ENCODE peak calls at places on chromosomes 7 and 10, in six cellular contexts. One of them, this sample, is unnamed.

GRCh38 chr7:133310232-133310852 is 57.5 kb downstream of the EXOC4 start:
- DNase-seq in lower lobe of right lung: no peak
- DNase-seq in PC-3: no peak
- DNase-seq in A549: no peak
- DNase-seq in pancreas: peak
- DNase-seq in kidney epithelial cell: no peak
- DNase-seq in this sample: no peak

GRCh38 chr10:61882621-61883375 is 18.7 kb upstream of the ARID5B start:
- DNase-seq in PC-3: peak
- DNase-seq in pancreas: no peak
- DNase-seq in A549: no peak
- DNase-seq in kidney epithelial cell: no peak
- DNase-seq in lower lobe of right lung: no peak
- DNase-seq in this sample: no peak

GRCh38 chr10:101694056-101694673 is 805 bp downstream of the FBXW4 start:
- DNase-seq in PC-3: peak
- DNase-seq in kidney epithelial cell: no peak
- DNase-seq in A549: peak
- DNase-seq in pancreas: peak
- DNase-seq in lower lobe of right lung: peak
- DNase-seq in this sample: peak

GRCh38 chr7:129664029-129665012 is 52.8 kb downstream of the NRF1 start:
- DNase-seq in lower lobe of right lung: no peak
- DNase-seq in pancreas: no peak
- DNase-seq in PC-3: peak
- DNase-seq in A549: peak
- DNase-seq in kidney epithelial cell: peak
- DNase-seq in this sample: peak

GRCh38 chr10:96410296-96410695 is 51.5 kb upstream of the OPALIN start:
- DNase-seq in kidney epithelial cell: no peak
- DNase-seq in PC-3: no peak
- DNase-seq in pancreas: no peak
- DNase-seq in lower lobe of right lung: no peak
- DNase-seq in A549: no peak
- DNase-seq in this sample: no peak

GRCh38 chr7:106462365-106462859 is 177.6 kb upstream of the NAMPT start:
- DNase-seq in kidney epithelial cell: no peak
- DNase-seq in pancreas: no peak
- DNase-seq in A549: no peak
- DNase-seq in PC-3: peak
- DNase-seq in lower lobe of right lung: no peak
- DNase-seq in this sample: no peak

GRCh38 chr10:61302124-61302523 is 151.1 kb downstream of the TMEM26 start:
- DNase-seq in pancreas: no peak
- DNase-seq in PC-3: no peak
- DNase-seq in kidney epithelial cell: no peak
- DNase-seq in lower lobe of right lung: no peak
- DNase-seq in A549: no peak
- DNase-seq in this sample: no peak

GRCh38 chr10:17872191-17873091 is 63.3 kb downstream of the MRC1 start:
- DNase-seq in A549: no peak
- DNase-seq in pancreas: no peak
- DNase-seq in PC-3: peak
- DNase-seq in kidney epithelial cell: no peak
- DNase-seq in lower lobe of right lung: no peak
- DNase-seq in this sample: no peak

GRCh38 chr10:5501976-5502902 is 2.9 kb upstream of the CALML5 start:
- DNase-seq in lower lobe of right lung: no peak
- DNase-seq in kidney epithelial cell: no peak
- DNase-seq in A549: no peak
- DNase-seq in PC-3: no peak
- DNase-seq in pancreas: no peak
- DNase-seq in this sample: no peak

GRCh38 chr7:158244873-158245723 is 342.5 kb downstream of the PTPRN2 start:
- DNase-seq in PC-3: no peak
- DNase-seq in pancreas: no peak
- DNase-seq in A549: no peak
- DNase-seq in kidney epithelial cell: no peak
- DNase-seq in lower lobe of right lung: no peak
- DNase-seq in this sample: no peak

GRCh38 chr7:138887872-138888656 is 90.1 kb upstream of the ATP6V0A4 start:
- DNase-seq in PC-3: no peak
- DNase-seq in kidney epithelial cell: no peak
- DNase-seq in lower lobe of right lung: no peak
- DNase-seq in A549: no peak
- DNase-seq in pancreas: no peak
- DNase-seq in this sample: no peak

GRCh38 chr10:79248341-79248931 is 98.8 kb upstream of the PPIF start:
- DNase-seq in A549: no peak
- DNase-seq in pancreas: peak
- DNase-seq in kidney epithelial cell: no peak
- DNase-seq in PC-3: no peak
- DNase-seq in lower lobe of right lung: peak
- DNase-seq in this sample: no peak

GRCh38 chr7:50721661-50722259 is 60.9 kb downstream of the GRB10 start:
- DNase-seq in PC-3: no peak
- DNase-seq in A549: no peak
- DNase-seq in lower lobe of right lung: no peak
- DNase-seq in kidney epithelial cell: no peak
- DNase-seq in pancreas: no peak
- DNase-seq in this sample: no peak

GRCh38 chr10:15408557-15408956 is 37.5 kb upstream of the FAM171A1 start:
- DNase-seq in kidney epithelial cell: no peak
- DNase-seq in pancreas: no peak
- DNase-seq in lower lobe of right lung: no peak
- DNase-seq in A549: no peak
- DNase-seq in PC-3: no peak
- DNase-seq in this sample: no peak

GRCh38 chr7:137682596-137682995 is 164.2 kb downstream of the DGKI start:
- DNase-seq in A549: no peak
- DNase-seq in PC-3: peak
- DNase-seq in kidney epithelial cell: peak
- DNase-seq in pancreas: no peak
- DNase-seq in lower lobe of right lung: no peak
- DNase-seq in this sample: no peak

GRCh38 chr10:114117728-114118127 is 56.3 kb downstream of the CCDC186 start:
- DNase-seq in PC-3: no peak
- DNase-seq in pancreas: no peak
- DNase-seq in lower lobe of right lung: no peak
- DNase-seq in A549: no peak
- DNase-seq in kidney epithelial cell: no peak
- DNase-seq in this sample: no peak

GRCh38 chr7:156607332-156608175 is 33.0 kb upstream of the RNF32 start:
- DNase-seq in PC-3: no peak
- DNase-seq in A549: no peak
- DNase-seq in pancreas: no peak
- DNase-seq in lower lobe of right lung: no peak
- DNase-seq in kidney epithelial cell: no peak
- DNase-seq in this sample: no peak

GRCh38 chr7:105438847-105439173 is 50.1 kb upstream of the SRPK2 start:
- DNase-seq in pancreas: no peak
- DNase-seq in kidney epithelial cell: no peak
- DNase-seq in lower lobe of right lung: no peak
- DNase-seq in PC-3: no peak
- DNase-seq in A549: no peak
- DNase-seq in this sample: no peak

GRCh38 chr7:105438254-105438653 is 49.5 kb upstream of the SRPK2 start:
- DNase-seq in lower lobe of right lung: no peak
- DNase-seq in pancreas: no peak
- DNase-seq in kidney epithelial cell: no peak
- DNase-seq in A549: no peak
- DNase-seq in PC-3: no peak
- DNase-seq in this sample: no peak

GRCh38 chr7:105444342-105444938 is 55.7 kb upstream of the SRPK2 start:
- DNase-seq in PC-3: no peak
- DNase-seq in kidney epithelial cell: no peak
- DNase-seq in pancreas: no peak
- DNase-seq in lower lobe of right lung: no peak
- DNase-seq in A549: no peak
- DNase-seq in this sample: no peak

GRCh38 chr7:105439174-105439893 is 50.6 kb upstream of the SRPK2 start:
- DNase-seq in A549: peak
- DNase-seq in kidney epithelial cell: peak
- DNase-seq in lower lobe of right lung: no peak
- DNase-seq in pancreas: no peak
- DNase-seq in PC-3: peak
- DNase-seq in this sample: peak
- TF ChIP-seq CTCF in A549: no peak
- TF ChIP-seq CTCF in kidney epithelial cell: no peak
- TF ChIP-seq CTCF in lower lobe of right lung: no peak
- TF ChIP-seq CTCF in pancreas: no peak
- TF ChIP-seq CTCF in PC-3: peak
- TF ChIP-seq CTCF in this sample: no peak

DNA sequence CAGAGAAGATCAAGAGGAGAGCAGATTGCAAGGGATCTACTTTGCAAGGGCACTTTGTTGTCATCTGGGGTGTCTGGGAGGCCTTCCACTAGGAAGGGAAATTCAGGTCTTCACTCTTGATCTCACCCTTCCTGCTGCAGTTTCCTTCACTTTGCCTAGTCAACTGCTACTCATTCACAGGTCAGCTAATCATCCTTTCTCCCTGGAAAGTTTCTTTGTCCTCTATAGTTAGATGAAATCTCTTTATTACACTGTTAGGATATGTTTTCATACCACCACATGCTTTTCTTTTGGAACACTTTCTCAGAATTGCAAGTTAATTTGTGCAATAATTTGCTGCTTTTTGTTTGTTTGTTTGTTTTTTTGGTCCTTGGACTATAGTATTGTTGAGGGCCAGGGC is 139.7 kb upstream of the DGKB start:
- DNase-seq in PC-3: no peak
- DNase-seq in kidney epithelial cell: no peak
- DNase-seq in A549: no peak
- DNase-seq in pancreas: no peak
- DNase-seq in lower lobe of right lung: no peak
- DNase-seq in this sample: no peak
- TF ChIP-seq CTCF in PC-3: no peak
- TF ChIP-seq CTCF in kidney epithelial cell: no peak
- TF ChIP-seq CTCF in A549: no peak
- TF ChIP-seq CTCF in pancreas: no peak
- TF ChIP-seq CTCF in lower lobe of right lung: no peak
- TF ChIP-seq CTCF in this sample: no peak

GRCh38 chr7:88759216-88759955 is at the start of gene ZNF804B:
- DNase-seq in pancreas: peak
- DNase-seq in kidney epithelial cell: no peak
- DNase-seq in A549: no peak
- DNase-seq in lower lobe of right lung: no peak
- DNase-seq in PC-3: no peak
- DNase-seq in this sample: no peak
- TF ChIP-seq CTCF in pancreas: no peak
- TF ChIP-seq CTCF in kidney epithelial cell: no peak
- TF ChIP-seq CTCF in A549: no peak
- TF ChIP-seq CTCF in lower lobe of right lung: no peak
- TF ChIP-seq CTCF in PC-3: no peak
- TF ChIP-seq CTCF in this sample: no peak

DNA sequence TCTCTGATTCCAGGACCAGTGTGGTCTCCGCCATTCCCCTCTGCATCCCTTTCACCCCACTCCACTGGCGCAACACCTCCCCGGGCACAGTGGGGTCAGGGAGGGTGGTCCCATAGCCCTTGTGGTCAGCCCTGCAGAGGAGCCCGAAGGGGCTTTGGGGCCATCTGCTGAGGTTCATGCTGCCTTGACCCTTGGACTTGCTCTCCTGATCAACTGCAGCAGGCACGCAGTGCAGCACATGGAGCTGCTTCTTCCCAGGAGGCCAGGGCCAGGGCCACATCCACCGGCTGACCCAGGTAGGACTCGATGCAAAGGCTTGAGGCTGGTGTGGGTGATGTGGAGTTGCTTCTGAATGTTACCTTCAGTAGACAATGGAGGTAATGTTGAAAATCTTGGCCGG is 35.1 kb downstream of the PDIA4 start:
- DNase-seq in A549: no peak
- DNase-seq in pancreas: no peak
- DNase-seq in kidney epithelial cell: no peak
- DNase-seq in PC-3: no peak
- DNase-seq in lower lobe of right lung: no peak
- DNase-seq in this sample: no peak
- TF ChIP-seq CTCF in A549: no peak
- TF ChIP-seq CTCF in pancreas: no peak
- TF ChIP-seq CTCF in kidney epithelial cell: no peak
- TF ChIP-seq CTCF in PC-3: no peak
- TF ChIP-seq CTCF in lower lobe of right lung: no peak
- TF ChIP-seq CTCF in this sample: no peak

DNA sequence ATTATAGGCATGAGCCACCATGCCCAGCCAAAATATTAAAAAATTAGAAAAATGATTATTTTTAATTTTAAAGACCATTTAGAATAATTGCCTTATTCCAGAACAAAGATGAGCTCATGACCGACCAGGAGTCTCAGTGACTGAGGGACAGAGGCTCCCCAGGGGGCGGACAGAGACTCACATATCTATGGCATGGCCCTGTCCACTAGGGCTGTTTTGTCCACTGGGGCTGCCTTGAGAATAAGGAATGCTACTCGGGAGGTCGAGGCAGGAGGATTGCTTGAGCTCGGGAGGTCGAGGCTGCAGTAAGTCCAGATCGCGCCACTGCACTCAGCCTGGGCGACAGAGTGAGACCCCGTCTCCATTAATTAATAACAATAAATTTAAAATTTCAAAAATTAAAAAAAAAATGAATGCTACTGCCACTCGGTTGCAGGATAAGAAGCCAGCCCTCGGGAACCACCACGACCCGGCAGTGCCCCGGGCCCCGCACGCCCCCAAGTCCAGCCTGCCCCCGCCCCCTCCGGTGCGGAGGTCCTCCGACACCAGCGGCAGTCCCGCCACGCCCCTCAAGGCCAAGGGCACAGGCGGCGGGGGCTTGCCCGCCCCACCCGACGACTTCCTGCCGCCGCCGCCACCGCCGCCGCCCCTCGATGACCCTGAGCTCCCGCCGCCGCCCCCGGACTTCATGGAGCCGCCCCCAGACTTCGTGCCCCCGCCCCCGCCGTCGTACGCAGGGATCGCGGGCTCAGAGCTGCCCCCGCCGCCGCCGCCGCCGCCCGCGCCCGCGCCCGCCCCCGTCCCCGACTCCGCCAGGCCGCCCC is 128.6 kb downstream of the APBB1IP start:
- DNase-seq in lower lobe of right lung: no peak
- DNase-seq in kidney epithelial cell: no peak
- DNase-seq in PC-3: no peak
- DNase-seq in pancreas: no peak
- DNase-seq in A549: no peak
- DNase-seq in this sample: no peak
- TF ChIP-seq CTCF in lower lobe of right lung: no peak
- TF ChIP-seq CTCF in kidney epithelial cell: no peak
- TF ChIP-seq CTCF in PC-3: no peak
- TF ChIP-seq CTCF in pancreas: no peak
- TF ChIP-seq CTCF in A549: no peak
- TF ChIP-seq CTCF in this sample: no peak

GRCh38 chr7:130896051-130896881 is 162.3 kb upstream of the KLF14 start:
- DNase-seq in PC-3: no peak
- DNase-seq in pancreas: no peak
- DNase-seq in kidney epithelial cell: no peak
- DNase-seq in lower lobe of right lung: no peak
- DNase-seq in A549: no peak
- DNase-seq in this sample: no peak
- TF ChIP-seq CTCF in PC-3: peak
- TF ChIP-seq CTCF in pancreas: no peak
- TF ChIP-seq CTCF in kidney epithelial cell: peak
- TF ChIP-seq CTCF in lower lobe of right lung: no peak
- TF ChIP-seq CTCF in A549: no peak
- TF ChIP-seq CTCF in this sample: peak

This sample was measured in AG09319.